ENCODE peak calls at places on chromosomes 12 and 14, in ten cellular contexts. X is EL; S is left cardiac atrium; I is hypothalamus; Q is astrocyte of the cerebellum; F is activated T-cell treated with anti-CD3 and anti-CD28 coated beads, Interleukin-2, amount 50 U/mL, for 72 hours; A is AG20443; V is T-helper 9 cell; Z is left kidney; H is activated naive CD4-positive, alpha-beta T cell treated with anti-CD3 and anti-CD28 coated beads for 36 hours. Y is an unnamed sample.

GRCh38 chr12:46071769-46072624 is 81.6 kb upstream of the SCAF11 start:
- DNase-seq in X (peak; percentile 80), S (peak; percentile 69), I (peak; percentile 40), Q (peak; percentile 35), F (peak; percentile 69), A (peak; percentile 90), V (peak; percentile 47), Z (peak; percentile 71), H (peak; percentile 82), Y (peak; percentile 43)

GRCh38 chr14:89454971-89455370 is 37.9 kb upstream of the FOXN3 start:
- DNase-seq in X (no peak), S (no peak), I (no peak), Q (no peak), F (no peak), A (no peak), V (no peak), Z (no peak), H (no peak), Y (no peak)

GRCh38 chr14:34340226-34340625 is 121.8 kb downstream of the SPTSSA start:
- DNase-seq in X (peak; percentile 41), S (no peak), I (no peak), Q (peak; percentile 94), F (no peak), A (no peak), V (no peak), Z (no peak), H (no peak), Y (peak; percentile 99)

GRCh38 chr12:115570271-115570777 is 707.2 kb downstream of the MED13L start:
- DNase-seq in X (peak; percentile 61), S (no peak), I (no peak), Q (no peak), F (no peak), A (no peak), V (no peak), Z (peak; percentile 58), H (no peak), Y (peak; percentile 14)

GRCh38 chr14:65179918-65180724 is 77.8 kb upstream of the MAX start:
- DNase-seq in X (peak; percentile 89), S (peak; percentile 53), I (no peak), Q (peak; percentile 75), F (peak; percentile 64), A (peak; percentile 87), V (no peak), Z (no peak), H (peak; percentile 82), Y (no peak)

GRCh38 chr14:70333289-70333688 is 26.2 kb downstream of the COX16 start:
- DNase-seq in X (no peak), S (no peak), I (no peak), Q (no peak), F (no peak), A (no peak), V (no peak), Z (no peak), H (no peak), Y (no peak)

GRCh38 chr14:21496453-21496852 is 14.7 kb downstream of the METTL3 start:
- DNase-seq in X (no peak), S (no peak), I (no peak), Q (no peak), F (no peak), A (no peak), V (no peak), Z (no peak), H (no peak), Y (no peak)

GRCh38 chr14:69716483-69717187 is 50.3 kb upstream of the SRSF5 start:
- DNase-seq in X (peak; percentile 86), S (peak; percentile 32), I (no peak), Q (peak; percentile 95), F (peak; percentile 63), A (peak; percentile 87), V (no peak), Z (no peak), H (peak; percentile 64), Y (no peak)